ENCODE peak calls at places on chromosome 22, in seven cellular contexts. V is tibial artery, F is ascending aorta, Z is RWPE1, H is cardiac muscle cell, D is adrenal gland, S is heart right ventricle. A is an unnamed sample.

GRCh38 chr22:27745809-27746208 is 55.7 kb downstream of the MN1 start:
- DNase-seq in V (no peak), F (no peak), Z (no peak), H (no peak), D (no peak), S (no peak), A (no peak)

GRCh38 chr22:28341001-28341400 is 338.6 kb downstream of the TTC28 start:
- DNase-seq in V (no peak), F (no peak), Z (peak), H (peak), D (no peak), S (no peak), A (no peak)

GRCh38 chr22:27686534-27686933 is 115.0 kb downstream of the MN1 start:
- DNase-seq in V (peak), F (peak), Z (peak), H (peak), D (peak), S (peak), A (peak)

GRCh38 chr22:31926969-31927368 is 17.4 kb upstream of the YWHAH start:
- DNase-seq in V (no peak), F (no peak), Z (peak), H (no peak), D (no peak), S (no peak), A (no peak)

GRCh38 chr22:37843746-37844089 is 416 bp downstream of the ANKRD54 start:
- DNase-seq in V (peak), F (no peak), Z (peak), H (peak), D (peak), S (peak), A (no peak)

GRCh38 chr22:16818538-16818937 is 6.7 kb downstream of the XKR3 start:
- DNase-seq in V (no peak), F (no peak), Z (no peak), H (no peak), D (no peak), S (no peak), A (no peak)

GRCh38 chr22:39148727-39149535 is 3.5 kb downstream of the CBX7 start:
- DNase-seq in V (peak), F (no peak), Z (no peak), H (no peak), D (peak), S (no peak), A (peak)

GRCh38 chr22:27435839-27436581 is 365.5 kb downstream of the MN1 start:
- DNase-seq in V (no peak), F (no peak), Z (no peak), H (peak), D (no peak), S (peak), A (no peak)

GRCh38 chr22:35749808-35750207 is 32.1 kb downstream of the APOL5 start:
- DNase-seq in V (no peak), F (no peak), Z (no peak), H (no peak), D (no peak), S (no peak), A (no peak)

GRCh38 chr22:30668306-30668655 is 606 bp upstream of the DUSP18 start:
- DNase-seq in V (no peak), F (no peak), Z (peak), H (no peak), D (no peak), S (no peak), A (no peak)

GRCh38 chr22:35549338-35549737 is 8.7 kb downstream of the RASD2 start:
- DNase-seq in V (no peak), F (no peak), Z (no peak), H (no peak), D (peak), S (peak), A (no peak)

GRCh38 chr22:38429460-38430128 is 25.4 kb downstream of the KCNJ4 start:
- DNase-seq in V (no peak), F (no peak), Z (no peak), H (peak), D (no peak), S (no peak), A (peak)

GRCh38 chr22:46617250-46618103 is 2.7 kb upstream of the GRAMD4 start:
- DNase-seq in V (no peak), F (no peak), Z (no peak), H (no peak), D (peak), S (no peak), A (no peak)

GRCh38 chr22:31346733-31347250 is 646 bp upstream of the PATZ1 start:
- DNase-seq in V (peak), F (peak), Z (peak), H (peak), D (peak), S (peak), A (peak)

GRCh38 chr22:26170112-26170492 is 840 bp downstream of the SEZ6L start:
- DNase-seq in V (no peak), F (no peak), Z (no peak), H (no peak), D (no peak), S (no peak), A (no peak)

GRCh38 chr22:35021166-35021565 is 44.8 kb upstream of the ISX start:
- DNase-seq in V (peak), F (peak), Z (no peak), H (no peak), D (no peak), S (no peak), A (no peak)

GRCh38 chr22:30610299-30610698 is 3.3 kb downstream of the TCN2 start:
- DNase-seq in V (peak), F (no peak), Z (no peak), H (no peak), D (peak), S (no peak), A (peak)

GRCh38 chr22:37137131-37137530 is 12.6 kb downstream of the IL2RB start:
- DNase-seq in V (no peak), F (no peak), Z (no peak), H (no peak), D (no peak), S (no peak), A (no peak)

GRCh38 chr22:46346680-46347405 is 11.3 kb downstream of the TRMU start:
- DNase-seq in V (no peak), F (no peak), Z (no peak), H (no peak), D (no peak), S (peak), A (peak)

GRCh38 chr22:11629661-11630385 is 3898.2 kb upstream of the OR11H1 start:
- DNase-seq in V (no peak), F (no peak), Z (no peak), H (no peak), D (no peak), S (no peak), A (peak)

GRCh38 chr22:47787501-47788227 is 1025.2 kb downstream of the TBC1D22A start:
- DNase-seq in V (no peak), F (no peak), Z (no peak), H (no peak), D (no peak), S (no peak), A (no peak)

GRCh38 chr22:48352086-48352911 is 1475.4 kb downstream of the BRD1 start:
- DNase-seq in V (no peak), F (no peak), Z (no peak), H (no peak), D (no peak), S (no peak), A (no peak)

GRCh38 chr22:24146190-24146616 is 35.1 kb upstream of the SUSD2 start:
- DNase-seq in V (peak), F (no peak), Z (no peak), H (peak), D (peak), S (peak), A (no peak)

GRCh38 chr22:46833228-46833627 is 70.8 kb downstream of the TBC1D22A start:
- DNase-seq in V (no peak), F (no peak), Z (no peak), H (peak), D (no peak), S (no peak), A (peak)

GRCh38 chr22:17109113-17109865 is 11.9 kb downstream of the TMEM121B start:
- DNase-seq in V (no peak), F (no peak), Z (no peak), H (no peak), D (no peak), S (no peak), A (no peak)

GRCh38 chr22:37674951-37675929 is at the start of gene LGALS1:
- DNase-seq in V (peak), F (peak), Z (peak), H (peak), D (peak), S (peak), A (peak)

GRCh38 chr22:24001314-24001713 is 3.9 kb downstream of the GSTT4 start:
- DNase-seq in V (no peak), F (no peak), Z (no peak), H (no peak), D (no peak), S (no peak), A (no peak)

GRCh38 chr22:47395481-47395880 is 633.0 kb downstream of the TBC1D22A start:
- DNase-seq in V (peak), F (no peak), Z (no peak), H (peak), D (no peak), S (no peak), A (no peak)

DNA sequence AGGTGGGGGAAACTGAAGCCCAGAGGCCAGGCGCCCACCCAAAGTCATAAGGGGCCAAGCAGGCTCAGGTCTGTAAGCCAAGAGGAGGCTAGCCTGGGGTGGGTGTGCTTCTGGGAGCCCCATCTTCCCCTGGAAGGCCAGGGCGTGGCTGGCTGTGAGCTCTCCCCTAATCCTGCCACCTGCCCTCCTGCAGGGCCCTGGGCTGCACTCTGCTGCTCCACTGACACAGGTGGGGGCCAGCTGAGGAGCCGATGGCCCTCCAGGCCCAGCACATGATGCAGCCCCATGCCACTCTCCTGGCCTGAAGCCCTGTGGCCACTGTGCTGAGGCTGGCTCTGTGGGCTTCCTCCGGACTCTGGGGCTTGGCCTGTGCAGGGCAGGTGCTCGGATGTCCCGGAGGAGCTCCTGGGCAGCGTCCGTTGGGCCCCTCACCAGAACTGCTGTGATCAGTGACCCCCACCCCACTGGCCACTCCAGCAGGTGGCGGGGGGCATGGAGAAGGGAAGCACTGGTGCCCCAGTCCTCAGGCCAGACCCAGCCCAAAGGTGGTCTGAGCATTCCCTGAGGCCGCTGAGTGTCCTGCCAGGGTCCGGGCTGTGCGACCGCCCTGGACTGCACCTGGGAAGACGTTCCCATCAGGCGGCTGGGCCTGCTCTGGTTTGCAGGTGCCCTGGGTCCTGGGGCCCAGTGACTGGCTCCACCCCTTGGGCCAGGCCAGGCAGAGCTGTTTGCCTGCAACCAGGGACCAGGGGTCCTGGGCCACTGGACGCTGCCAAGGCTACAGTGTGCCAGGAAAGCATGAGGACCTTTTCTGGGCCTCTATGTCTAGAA is 8.5 kb downstream of the PIM3 start:
- DNase-seq in V (peak), F (peak), Z (no peak), H (no peak), D (peak), S (peak), A (peak)
- H3K27ac ChIP-seq in V (peak), F (peak), Z (peak), H (no peak), D (peak), S (peak), A (peak)

GRCh38 chr22:22942511-22943329 is 55.1 kb downstream of the IGLL5 start:
- DNase-seq in V (peak), F (peak), Z (peak), H (peak), D (peak), S (peak), A (peak)

GRCh38 chr22:22945195-22945594 is 57.6 kb downstream of the IGLL5 start:
- DNase-seq in V (no peak), F (no peak), Z (no peak), H (no peak), D (no peak), S (no peak), A (no peak)

GRCh38 chr22:22941831-22942510 is 54.4 kb downstream of the IGLL5 start:
- DNase-seq in V (peak), F (no peak), Z (no peak), H (no peak), D (peak), S (peak), A (no peak)

GRCh38 chr22:22944268-22944985 is 56.8 kb downstream of the IGLL5 start:
- DNase-seq in V (no peak), F (no peak), Z (no peak), H (no peak), D (peak), S (no peak), A (no peak)

DNA sequence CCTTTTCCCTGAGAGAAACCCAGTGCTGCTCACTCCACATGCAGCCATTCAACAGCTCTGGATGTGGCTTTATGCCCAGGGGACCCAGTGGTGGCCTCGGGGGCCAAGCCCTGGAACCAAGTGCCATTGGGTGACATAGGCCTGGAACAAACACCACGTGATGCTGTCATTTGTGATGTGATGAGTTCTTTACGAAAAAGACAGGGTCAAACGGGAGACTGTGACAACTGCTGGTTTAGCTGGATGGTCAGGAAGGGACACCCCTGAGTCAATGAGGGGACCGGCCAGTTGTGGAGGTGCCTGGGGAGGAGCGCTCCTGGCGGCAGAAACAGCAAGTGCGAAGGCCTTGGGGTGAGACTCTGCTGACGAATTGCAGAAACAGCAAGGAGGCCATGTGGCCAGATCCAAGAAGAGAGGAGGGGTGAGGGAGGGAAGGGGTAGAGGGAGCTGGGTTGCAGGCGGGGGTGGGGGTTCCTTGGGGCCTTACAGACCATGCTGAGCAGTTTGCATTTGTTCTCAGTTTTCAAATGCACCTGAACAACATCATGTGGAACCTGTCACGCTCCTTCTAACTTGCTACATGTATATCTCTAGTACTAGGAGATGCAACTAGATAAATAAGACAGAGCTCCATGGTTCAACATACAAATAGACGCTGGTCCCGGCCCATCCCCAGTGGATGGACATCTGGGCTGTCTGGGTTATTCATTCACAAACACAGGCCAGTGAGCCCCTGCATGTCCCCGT is 56.1 kb downstream of the IGLL5 start:
- DNase-seq in V (no peak), F (no peak), Z (no peak), H (no peak), D (peak), S (peak), A (peak)
- TF ChIP-seq CTCF in V (no peak), F (no peak), Z (no peak), H (no peak), D (no peak), S (no peak), A (no peak)

GRCh38 chr22:22763512-22763911 is 119.1 kb downstream of the GGTLC2 start:
- DNase-seq in V (no peak), F (no peak), Z (no peak), H (no peak), D (no peak), S (no peak), A (no peak)
- H3K27ac ChIP-seq in V (no peak), F (no peak), Z (no peak), H (no peak), D (no peak), S (no peak), A (no peak)

GRCh38 chr22:18998998-18999397 is 62.9 kb upstream of the PRODH start:
- DNase-seq in V (no peak), F (no peak), Z (no peak), H (no peak), D (no peak), S (no peak), A (no peak)
- TF ChIP-seq CTCF in V (no peak), F (no peak), Z (no peak), H (peak), D (no peak), S (peak), A (no peak)

GRCh38 chr22:43485717-43486116 is 73.9 kb downstream of the MPPED1 start:
- DNase-seq in V (no peak), F (no peak), Z (no peak), H (no peak), D (no peak), S (no peak), A (no peak)
- H3K27ac ChIP-seq in V (no peak), F (no peak), Z (no peak), H (no peak), D (no peak), S (no peak), A (no peak)

GRCh38 chr22:19641254-19641982 is 72.9 kb upstream of the SEPTIN5 start:
- DNase-seq in V (peak), F (peak), Z (no peak), H (peak), D (no peak), S (no peak), A (no peak)
- TF ChIP-seq CTCF in V (no peak), F (no peak), Z (no peak), H (peak), D (no peak), S (peak), A (peak)

GRCh38 chr22:44051961-44052360 is 27.9 kb downstream of the PARVB start:
- DNase-seq in V (no peak), F (no peak), Z (no peak), H (no peak), D (no peak), S (no peak), A (no peak)
- H3K27ac ChIP-seq in V (no peak), F (no peak), Z (no peak), H (peak), D (no peak), S (no peak), A (no peak)

GRCh38 chr22:29394931-29395581 is 6.7 kb upstream of the AP1B1 start:
- DNase-seq in V (peak), F (peak), Z (peak), H (peak), D (peak), S (peak), A (peak)
- TF ChIP-seq CTCF in V (peak), F (peak), Z (peak), H (peak), D (peak), S (peak), A (peak)

GRCh38 chr22:42366815-42367581 is 65.2 kb downstream of the NFAM1 start:
- DNase-seq in V (peak), F (no peak), Z (no peak), H (no peak), D (no peak), S (no peak), A (peak)

GRCh38 chr22:42367980-42368378 is 64.2 kb downstream of the NFAM1 start:
- DNase-seq in V (no peak), F (no peak), Z (no peak), H (no peak), D (no peak), S (no peak), A (no peak)

GRCh38 chr22:42369250-42370041 is 62.8 kb downstream of the NFAM1 start:
- DNase-seq in V (peak), F (peak), Z (peak), H (peak), D (peak), S (peak), A (peak)

GRCh38 chr22:42368379-42369249 is 63.6 kb downstream of the NFAM1 start:
- DNase-seq in V (peak), F (no peak), Z (no peak), H (no peak), D (no peak), S (no peak), A (no peak)

DNA sequence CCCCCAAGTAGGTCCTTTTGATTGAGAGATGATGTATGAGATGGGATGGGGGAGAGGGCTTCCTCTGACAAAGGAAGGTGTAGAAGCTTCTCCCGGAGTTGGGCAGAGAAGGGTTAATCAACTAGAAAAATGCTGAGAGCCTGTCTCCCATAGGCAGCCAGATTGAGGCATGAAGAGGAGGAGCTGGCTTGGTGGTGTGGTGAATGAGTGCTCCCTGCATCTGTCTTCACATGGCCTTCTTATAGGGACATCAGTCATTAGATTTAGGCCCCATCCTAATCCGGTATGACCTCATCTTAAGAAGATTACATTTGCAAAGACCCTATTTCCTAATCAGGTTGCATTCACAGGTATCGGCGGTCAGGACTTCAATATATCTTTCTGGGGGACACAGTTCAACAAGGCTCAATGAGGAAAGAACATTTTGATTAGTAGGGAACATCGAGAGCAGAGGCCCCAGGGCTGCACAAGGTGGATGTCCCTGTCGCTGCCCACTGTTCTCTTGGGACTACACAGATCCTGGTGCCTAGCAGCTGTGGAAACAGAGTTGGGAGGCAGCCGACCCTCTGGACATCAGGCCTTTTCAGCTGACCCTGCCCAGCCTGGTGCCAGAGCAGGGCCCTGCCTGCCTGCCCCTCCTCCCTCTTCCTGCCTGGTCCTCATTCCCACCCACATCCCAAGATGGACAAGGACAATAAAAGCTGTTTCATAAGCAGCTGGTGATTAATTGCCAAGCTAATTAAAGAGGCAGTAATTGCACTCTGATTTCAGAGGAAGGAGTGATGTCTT is 60.9 kb downstream of the NFAM1 start:
- DNase-seq in V (no peak), F (no peak), Z (no peak), H (no peak), D (no peak), S (no peak), A (no peak)
- H3K27ac ChIP-seq in V (no peak), F (no peak), Z (no peak), H (no peak), D (no peak), S (no peak), A (no peak)